ENCODE peak calls at places on chromosome 5, in nine cellular contexts. One of them, this sample, is unnamed. For H3K27me3, the result is how much of the 10 kb centered on the place peaks cover.

GRCh38 chr5:30765227-30765626 is 428.3 kb upstream of the CDH6 start:
- DNase-seq in tibial nerve: no peak
- DNase-seq in sigmoid colon: no peak
- DNase-seq in stomach: no peak
- DNase-seq in transverse colon: no peak
- DNase-seq in uterus: no peak
- DNase-seq in GM12878: no peak
- DNase-seq in HepG2: no peak
- DNase-seq in HCT116: no peak
- DNase-seq in this sample: no peak

GRCh38 chr5:8773091-8773615 is 772.7 kb downstream of the SEMA5A start:
- DNase-seq in tibial nerve: no peak
- DNase-seq in sigmoid colon: no peak
- DNase-seq in stomach: no peak
- DNase-seq in transverse colon: no peak
- DNase-seq in uterus: no peak
- DNase-seq in GM12878: no peak
- DNase-seq in HepG2: no peak
- DNase-seq in HCT116: no peak
- DNase-seq in this sample: no peak

GRCh38 chr5:154260224-154260859 is 69.8 kb downstream of the GALNT10 start:
- DNase-seq in tibial nerve: no peak
- DNase-seq in sigmoid colon: no peak
- DNase-seq in stomach: no peak
- DNase-seq in transverse colon: no peak
- DNase-seq in uterus: no peak
- DNase-seq in GM12878: no peak
- DNase-seq in HepG2: no peak
- DNase-seq in HCT116: no peak
- DNase-seq in this sample: no peak

GRCh38 chr5:66987949-66988838 is 208.4 kb downstream of the CD180 start:
- DNase-seq in tibial nerve: no peak
- DNase-seq in sigmoid colon: no peak
- DNase-seq in stomach: no peak
- DNase-seq in transverse colon: no peak
- DNase-seq in uterus: no peak
- DNase-seq in GM12878: no peak
- DNase-seq in HepG2: peak
- DNase-seq in HCT116: no peak
- DNase-seq in this sample: no peak

GRCh38 chr5:142896325-142897007 is 126.3 kb downstream of the ARHGAP26 start:
- DNase-seq in tibial nerve: no peak
- DNase-seq in sigmoid colon: no peak
- DNase-seq in stomach: no peak
- DNase-seq in transverse colon: no peak
- DNase-seq in uterus: no peak
- DNase-seq in GM12878: no peak
- DNase-seq in HepG2: peak
- DNase-seq in HCT116: no peak
- DNase-seq in this sample: no peak

GRCh38 chr5:160165137-160166068 is 46.2 kb upstream of the PWWP2A start:
- DNase-seq in tibial nerve: peak
- DNase-seq in sigmoid colon: peak
- DNase-seq in stomach: peak
- DNase-seq in transverse colon: peak
- DNase-seq in uterus: peak
- DNase-seq in GM12878: no peak
- DNase-seq in HepG2: peak
- DNase-seq in HCT116: peak
- DNase-seq in this sample: peak

GRCh38 chr5:82422751-82423181 is 144.6 kb upstream of the RPS23 start:
- DNase-seq in tibial nerve: peak
- DNase-seq in sigmoid colon: peak
- DNase-seq in stomach: no peak
- DNase-seq in transverse colon: peak
- DNase-seq in uterus: no peak
- DNase-seq in GM12878: no peak
- DNase-seq in HepG2: no peak
- DNase-seq in HCT116: no peak
- DNase-seq in this sample: no peak

GRCh38 chr5:176176231-176176630 is 62.0 kb upstream of the SIMC1 start:
- DNase-seq in tibial nerve: no peak
- DNase-seq in sigmoid colon: no peak
- DNase-seq in stomach: no peak
- DNase-seq in transverse colon: no peak
- DNase-seq in uterus: no peak
- DNase-seq in GM12878: no peak
- DNase-seq in HepG2: no peak
- DNase-seq in HCT116: no peak
- DNase-seq in this sample: no peak

GRCh38 chr5:149581931-149582768 is 852 bp downstream of the ARHGEF37 start:
- DNase-seq in tibial nerve: no peak
- DNase-seq in sigmoid colon: no peak
- DNase-seq in stomach: peak
- DNase-seq in transverse colon: peak
- DNase-seq in uterus: peak
- DNase-seq in GM12878: no peak
- DNase-seq in HepG2: no peak
- DNase-seq in HCT116: no peak
- DNase-seq in this sample: no peak

GRCh38 chr5:66647146-66647856 is 51.1 kb downstream of the MAST4 start:
- DNase-seq in tibial nerve: no peak
- DNase-seq in sigmoid colon: no peak
- DNase-seq in stomach: no peak
- DNase-seq in transverse colon: no peak
- DNase-seq in uterus: no peak
- DNase-seq in GM12878: no peak
- DNase-seq in HepG2: no peak
- DNase-seq in HCT116: no peak
- DNase-seq in this sample: no peak

GRCh38 chr5:177491429-177491945 is 5.9 kb downstream of the PDLIM7 start:
- DNase-seq in tibial nerve: no peak
- DNase-seq in sigmoid colon: no peak
- DNase-seq in stomach: no peak
- DNase-seq in transverse colon: peak
- DNase-seq in uterus: peak
- DNase-seq in GM12878: no peak
- DNase-seq in HepG2: peak
- DNase-seq in HCT116: no peak
- DNase-seq in this sample: no peak

GRCh38 chr5:32098291-32098690 is 75.8 kb downstream of the GOLPH3 start:
- DNase-seq in tibial nerve: no peak
- DNase-seq in sigmoid colon: no peak
- DNase-seq in stomach: peak
- DNase-seq in transverse colon: no peak
- DNase-seq in uterus: no peak
- DNase-seq in GM12878: no peak
- DNase-seq in HepG2: no peak
- DNase-seq in HCT116: no peak
- DNase-seq in this sample: no peak

GRCh38 chr5:149450199-149450598 is 71.1 kb upstream of the IL17B start:
- DNase-seq in tibial nerve: no peak
- DNase-seq in sigmoid colon: peak
- DNase-seq in stomach: peak
- DNase-seq in transverse colon: peak
- DNase-seq in uterus: peak
- DNase-seq in GM12878: no peak
- DNase-seq in HepG2: no peak
- DNase-seq in HCT116: no peak
- DNase-seq in this sample: peak

GRCh38 chr5:17267099-17267498 is 49.7 kb downstream of the BASP1 start:
- DNase-seq in tibial nerve: no peak
- DNase-seq in sigmoid colon: no peak
- DNase-seq in stomach: no peak
- DNase-seq in transverse colon: no peak
- DNase-seq in uterus: no peak
- DNase-seq in GM12878: no peak
- DNase-seq in HepG2: no peak
- DNase-seq in HCT116: no peak
- DNase-seq in this sample: no peak

GRCh38 chr5:59587489-59588337 is 305.8 kb downstream of the PDE4D start:
- DNase-seq in tibial nerve: no peak
- DNase-seq in sigmoid colon: peak
- DNase-seq in stomach: peak
- DNase-seq in transverse colon: peak
- DNase-seq in uterus: peak
- DNase-seq in GM12878: no peak
- DNase-seq in HepG2: no peak
- DNase-seq in HCT116: no peak
- DNase-seq in this sample: peak

GRCh38 chr5:51651476-51651875 is 268.2 kb downstream of the ISL1 start:
- DNase-seq in tibial nerve: no peak
- DNase-seq in sigmoid colon: no peak
- DNase-seq in stomach: no peak
- DNase-seq in transverse colon: no peak
- DNase-seq in uterus: no peak
- DNase-seq in GM12878: no peak
- DNase-seq in HepG2: no peak
- DNase-seq in HCT116: no peak
- DNase-seq in this sample: no peak

GRCh38 chr5:62649476-62650113 is 71.0 kb downstream of the LRRC70 start:
- DNase-seq in tibial nerve: no peak
- DNase-seq in sigmoid colon: no peak
- DNase-seq in stomach: no peak
- DNase-seq in transverse colon: no peak
- DNase-seq in uterus: no peak
- DNase-seq in GM12878: no peak
- DNase-seq in HepG2: no peak
- DNase-seq in HCT116: no peak
- DNase-seq in this sample: peak

GRCh38 chr5:179166886-179167841 is 107.0 kb downstream of the ZNF354C start:
- DNase-seq in tibial nerve: peak
- DNase-seq in sigmoid colon: peak
- DNase-seq in stomach: peak
- DNase-seq in transverse colon: peak
- DNase-seq in uterus: peak
- DNase-seq in GM12878: no peak
- DNase-seq in HepG2: no peak
- DNase-seq in HCT116: no peak
- DNase-seq in this sample: peak
- H3K4me3 ChIP-seq in tibial nerve: peak
- H3K4me3 ChIP-seq in sigmoid colon: peak
- H3K4me3 ChIP-seq in stomach: peak
- H3K4me3 ChIP-seq in transverse colon: no peak
- H3K4me3 ChIP-seq in uterus: no peak
- H3K4me3 ChIP-seq in GM12878: no peak
- H3K4me3 ChIP-seq in HepG2: no peak
- H3K4me3 ChIP-seq in HCT116: no peak
- H3K4me3 ChIP-seq in this sample: peak

GRCh38 chr5:146359836-146360235 is 21.2 kb downstream of the POU4F3 start:
- DNase-seq in tibial nerve: no peak
- DNase-seq in sigmoid colon: no peak
- DNase-seq in stomach: no peak
- DNase-seq in transverse colon: no peak
- DNase-seq in uterus: no peak
- DNase-seq in GM12878: no peak
- DNase-seq in HepG2: no peak
- DNase-seq in HCT116: no peak
- DNase-seq in this sample: no peak
- TF ChIP-seq POLR2A in tibial nerve: no peak
- TF ChIP-seq POLR2A in sigmoid colon: no peak
- TF ChIP-seq POLR2A in stomach: no peak
- TF ChIP-seq POLR2A in transverse colon: no peak
- TF ChIP-seq POLR2A in uterus: no peak
- TF ChIP-seq POLR2A in GM12878: no peak
- TF ChIP-seq POLR2A in HepG2: no peak
- TF ChIP-seq POLR2A in HCT116: no peak
- TF ChIP-seq POLR2A in this sample: no peak

GRCh38 chr5:139796061-139796806 is 626 bp downstream of the PSD2 start:
- DNase-seq in tibial nerve: no peak
- DNase-seq in sigmoid colon: no peak
- DNase-seq in stomach: no peak
- DNase-seq in transverse colon: no peak
- DNase-seq in uterus: no peak
- DNase-seq in GM12878: no peak
- DNase-seq in HepG2: no peak
- DNase-seq in HCT116: no peak
- DNase-seq in this sample: no peak

GRCh38 chr5:139799359-139799758 is 3.8 kb downstream of the PSD2 start:
- DNase-seq in tibial nerve: no peak
- DNase-seq in sigmoid colon: no peak
- DNase-seq in stomach: no peak
- DNase-seq in transverse colon: no peak
- DNase-seq in uterus: no peak
- DNase-seq in GM12878: no peak
- DNase-seq in HepG2: no peak
- DNase-seq in HCT116: no peak
- DNase-seq in this sample: no peak

GRCh38 chr5:139797856-139798510 is 2.4 kb downstream of the PSD2 start:
- DNase-seq in tibial nerve: no peak
- DNase-seq in sigmoid colon: no peak
- DNase-seq in stomach: no peak
- DNase-seq in transverse colon: no peak
- DNase-seq in uterus: no peak
- DNase-seq in GM12878: no peak
- DNase-seq in HepG2: no peak
- DNase-seq in HCT116: no peak
- DNase-seq in this sample: no peak

GRCh38 chr5:139797335-139797734 is 1.7 kb downstream of the PSD2 start:
- DNase-seq in tibial nerve: no peak
- DNase-seq in sigmoid colon: no peak
- DNase-seq in stomach: no peak
- DNase-seq in transverse colon: no peak
- DNase-seq in uterus: no peak
- DNase-seq in GM12878: no peak
- DNase-seq in HepG2: no peak
- DNase-seq in HCT116: no peak
- DNase-seq in this sample: no peak

DNA sequence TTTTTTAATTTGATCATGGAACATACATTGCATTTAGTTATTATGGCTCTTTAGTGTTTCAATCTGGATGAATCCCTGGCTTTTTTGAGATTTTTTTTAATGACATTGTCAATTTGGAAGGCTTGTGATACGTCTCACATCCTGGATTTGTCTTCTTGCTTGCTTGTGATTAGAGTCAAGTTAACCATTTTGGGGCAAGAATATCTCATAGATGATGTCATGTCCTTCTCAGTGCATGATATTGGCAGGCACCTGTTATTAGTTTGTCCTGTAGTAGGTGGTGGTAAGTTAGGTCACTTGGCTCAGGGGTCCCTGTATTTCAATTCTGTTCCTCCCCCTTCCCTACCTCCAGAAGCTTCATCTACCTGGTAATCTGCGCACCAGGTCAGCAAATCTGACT is 3.3 kb downstream of the PSD2 start:
- DNase-seq in tibial nerve: no peak
- DNase-seq in sigmoid colon: no peak
- DNase-seq in stomach: no peak
- DNase-seq in transverse colon: no peak
- DNase-seq in uterus: no peak
- DNase-seq in GM12878: no peak
- DNase-seq in HepG2: no peak
- DNase-seq in HCT116: no peak
- DNase-seq in this sample: no peak
- H3K27me3 ChIP-seq in tibial nerve: half or more
- H3K27me3 ChIP-seq in sigmoid colon: under half
- H3K27me3 ChIP-seq in stomach: under half
- H3K27me3 ChIP-seq in transverse colon: half or more
- H3K27me3 ChIP-seq in uterus: under half
- H3K27me3 ChIP-seq in GM12878: under half
- H3K27me3 ChIP-seq in HepG2: half or more
- H3K27me3 ChIP-seq in HCT116: half or more
- H3K27me3 ChIP-seq in this sample: half or more

GRCh38 chr5:158958048-158958994 is 141.4 kb downstream of the EBF1 start:
- DNase-seq in tibial nerve: no peak
- DNase-seq in sigmoid colon: no peak
- DNase-seq in stomach: no peak
- DNase-seq in transverse colon: no peak
- DNase-seq in uterus: no peak
- DNase-seq in GM12878: peak
- DNase-seq in HepG2: no peak
- DNase-seq in HCT116: no peak
- DNase-seq in this sample: no peak
- H3K4me3 ChIP-seq in tibial nerve: no peak
- H3K4me3 ChIP-seq in sigmoid colon: no peak
- H3K4me3 ChIP-seq in stomach: no peak
- H3K4me3 ChIP-seq in transverse colon: no peak
- H3K4me3 ChIP-seq in uterus: no peak
- H3K4me3 ChIP-seq in GM12878: peak
- H3K4me3 ChIP-seq in HepG2: no peak
- H3K4me3 ChIP-seq in HCT116: no peak
- H3K4me3 ChIP-seq in this sample: no peak